ENCODE peak calls at places on chromosome 14, in five cellular contexts. G, U, F, A and Z are unnamed samples.

GRCh38 chr14:50792058-50792477 is 38.9 kb downstream of the NIN start:
- DNase-seq in G (no peak), U (no peak), F (no peak), A (no peak), Z (no peak)

GRCh38 chr14:42269234-42269633 is 662.6 kb downstream of the LRFN5 start:
- DNase-seq in G (no peak), U (no peak), F (no peak), A (no peak), Z (no peak)

GRCh38 chr14:89540830-89541470 is 123.9 kb upstream of the FOXN3 start:
- DNase-seq in G (no peak), U (no peak), F (no peak), A (no peak), Z (no peak)

GRCh38 chr14:68741839-68742470 is 50.9 kb downstream of the ZFP36L1 start:
- DNase-seq in G (no peak), U (no peak), F (no peak), A (no peak), Z (no peak)

GRCh38 chr14:64465208-64465821 is at the start of gene AKAP5:
- DNase-seq in G (peak), U (peak), F (peak), A (peak), Z (peak)

GRCh38 chr14:31605702-31606101 is 44.5 kb downstream of the NUBPL start:
- DNase-seq in G (no peak), U (no peak), F (no peak), A (no peak), Z (no peak)

GRCh38 chr14:50064993-50065392 is 51.4 kb downstream of the VCPKMT start:
- DNase-seq in G (no peak), U (no peak), F (no peak), A (peak), Z (no peak)

GRCh38 chr14:50756300-50756699 is 74.7 kb downstream of the NIN start:
- DNase-seq in G (no peak), U (no peak), F (no peak), A (no peak), Z (no peak)

GRCh38 chr14:22886500-22887259 is 3.7 kb downstream of the REM2 start:
- DNase-seq in G (peak), U (peak), F (peak), A (peak), Z (peak)
- TF ChIP-seq CTCF in G (no peak), U (no peak), F (no peak), A (no peak), Z (peak)

DNA sequence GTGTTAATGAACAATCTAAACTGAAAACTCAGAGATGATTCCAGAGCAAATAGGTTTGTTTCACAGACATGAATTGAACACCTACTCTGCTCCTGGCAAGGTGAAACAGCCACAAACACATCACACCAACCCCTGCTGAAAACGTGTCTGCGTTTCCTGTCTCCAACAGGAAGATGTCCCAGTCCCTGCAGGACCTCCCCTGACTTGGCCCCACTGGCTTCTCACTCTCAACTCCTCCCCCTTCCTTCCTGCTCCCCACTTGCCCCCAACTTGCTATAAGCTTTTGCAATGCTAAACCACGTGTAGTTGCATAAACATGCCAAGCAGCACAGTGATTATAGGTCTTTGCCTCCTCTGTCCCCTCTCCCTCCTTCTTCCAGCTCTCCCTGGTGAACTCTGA is 567.6 kb downstream of the BCL11B start:
- DNase-seq in G (no peak), U (no peak), F (no peak), A (no peak), Z (no peak)
- TF ChIP-seq CTCF in G (no peak), U (no peak), F (no peak), A (no peak), Z (no peak)

DNA sequence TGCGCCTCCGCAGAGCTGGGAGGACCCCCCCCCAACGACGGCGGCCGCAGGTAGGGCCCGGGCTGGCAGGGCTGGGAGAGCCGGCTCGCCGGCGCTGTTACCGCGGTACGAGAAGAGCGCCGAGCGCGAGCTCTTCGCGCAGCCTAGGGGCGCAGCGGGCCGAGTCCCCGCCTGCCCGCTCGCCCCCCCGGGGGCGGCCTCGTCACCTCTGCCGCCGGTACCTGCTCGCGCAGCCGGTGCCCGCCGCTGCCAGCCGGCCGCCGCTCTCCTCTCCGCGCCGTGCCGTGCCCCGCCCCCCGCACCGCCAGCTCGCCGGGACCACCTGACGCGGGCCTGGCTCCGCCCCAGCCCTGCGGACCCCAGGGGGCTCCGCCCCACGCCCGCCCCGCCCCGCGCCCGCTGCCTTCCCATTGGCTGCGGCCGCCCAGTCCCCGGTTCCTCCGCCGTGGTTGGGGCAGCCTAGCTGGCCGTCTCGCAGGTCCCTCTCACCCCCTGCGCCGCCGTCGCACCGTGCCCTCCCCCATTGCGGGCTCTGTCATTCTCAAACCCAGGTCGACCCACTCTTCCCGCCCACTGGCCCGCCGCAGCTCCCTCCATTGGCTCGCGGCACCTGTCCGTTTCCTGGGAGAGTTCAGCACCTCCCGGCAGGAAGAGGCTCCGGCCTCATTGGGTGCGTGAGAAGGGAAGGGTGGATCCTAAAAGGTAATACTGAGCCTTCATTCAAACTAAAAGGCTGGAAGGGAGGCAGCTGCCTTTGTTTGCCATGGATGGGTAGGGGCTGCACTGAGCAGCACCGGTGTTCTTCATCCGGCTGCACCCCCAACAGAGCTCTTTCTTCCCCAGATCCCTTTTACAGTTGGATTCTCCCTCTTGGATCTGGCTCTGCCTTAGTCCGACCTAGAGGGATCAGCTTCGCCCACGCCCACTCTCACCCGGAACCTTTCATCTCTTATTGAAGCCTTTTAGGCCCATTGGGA is at the start of gene MAP3K9:
- DNase-seq in G (peak), U (peak), F (peak), A (peak), Z (peak)
- TF ChIP-seq CTCF in G (no peak), U (no peak), F (no peak), A (no peak), Z (no peak)

GRCh38 chr14:34365309-34365915 is 96.6 kb downstream of the SPTSSA start:
- DNase-seq in G (no peak), U (no peak), F (no peak), A (no peak), Z (no peak)
- TF ChIP-seq CTCF in G (no peak), U (peak), F (no peak), A (peak), Z (peak)

GRCh38 chr14:95980402-95980801 is 58.8 kb upstream of the C14orf132 start:
- DNase-seq in G (no peak), U (no peak), F (no peak), A (no peak), Z (no peak)
- TF ChIP-seq CTCF in G (no peak), U (no peak), F (no peak), A (no peak), Z (no peak)

GRCh38 chr14:59582161-59582560 is 5.5 kb upstream of the CCDC175 start:
- DNase-seq in G (no peak), U (no peak), F (no peak), A (no peak), Z (no peak)

DNA sequence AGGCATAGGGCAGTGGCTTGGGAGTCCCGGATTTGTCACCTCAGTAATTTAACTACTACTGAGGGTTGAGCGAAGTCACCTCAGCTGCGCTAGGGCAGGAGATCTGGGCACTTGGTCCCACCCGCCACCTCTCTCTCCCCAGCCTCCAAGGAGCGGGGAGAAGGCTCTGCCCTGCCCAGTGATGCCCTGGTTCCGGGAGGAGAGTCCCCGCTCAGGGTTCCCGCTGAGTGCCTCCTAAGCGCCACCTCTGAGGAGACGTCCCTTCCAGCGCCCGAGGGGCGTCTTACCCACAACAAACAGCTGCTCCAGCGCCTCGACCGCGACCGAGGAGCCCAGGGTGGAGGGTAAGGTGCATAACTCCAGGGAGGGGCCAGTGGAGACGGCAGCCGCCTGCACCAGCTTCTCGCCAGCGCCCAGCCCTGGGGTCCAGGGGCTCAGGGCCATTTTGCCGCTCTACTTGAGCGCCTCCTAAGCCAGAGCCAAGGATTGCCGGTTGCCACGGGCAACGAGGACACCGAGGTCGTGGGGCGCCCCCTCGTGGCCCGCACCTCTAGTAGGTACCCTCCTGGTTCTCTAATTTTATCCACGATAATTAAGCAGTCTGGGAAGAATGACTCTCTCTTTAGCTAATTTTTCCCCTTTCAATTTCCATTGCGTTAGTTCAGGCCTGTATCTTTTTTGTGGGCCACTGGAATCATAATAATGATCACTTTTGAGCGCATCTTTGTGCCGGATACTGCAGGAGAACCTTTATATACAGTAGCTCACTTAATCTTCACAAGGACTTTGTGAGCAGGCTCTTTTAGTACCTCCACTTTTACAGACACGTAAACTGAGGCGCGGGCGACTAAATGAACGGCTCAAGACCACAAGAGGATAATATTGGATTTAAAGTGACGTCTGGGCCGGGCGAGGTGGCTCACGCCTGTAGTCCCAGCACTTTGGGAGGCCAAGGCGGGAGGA is at the start of gene CCDC175:
- DNase-seq in G (peak), U (peak), F (peak), A (peak), Z (peak)
- TF ChIP-seq CTCF in G (peak), U (no peak), F (peak), A (peak), Z (peak)

GRCh38 chr14:100401031-100401692 is 78.0 kb downstream of the SLC25A47 start:
- DNase-seq in G (no peak), U (no peak), F (no peak), A (no peak), Z (no peak)
- TF ChIP-seq CTCF in G (no peak), U (no peak), F (no peak), A (no peak), Z (no peak)

GRCh38 chr14:22384167-22384549 is 204.9 kb downstream of the DAD1 start:
- DNase-seq in G (no peak), U (no peak), F (no peak), A (no peak), Z (no peak)

GRCh38 chr14:22384974-22385526 is 204.0 kb downstream of the DAD1 start:
- DNase-seq in G (no peak), U (no peak), F (no peak), A (no peak), Z (no peak)

GRCh38 chr14:22387776-22388241 is 201.2 kb downstream of the DAD1 start:
- DNase-seq in G (no peak), U (no peak), F (no peak), A (no peak), Z (no peak)

GRCh38 chr14:22388669-22389625 is 200.1 kb downstream of the DAD1 start:
- DNase-seq in G (no peak), U (no peak), F (no peak), A (no peak), Z (no peak)

GRCh38 chr14:22386924-22387775 is 201.9 kb downstream of the DAD1 start:
- DNase-seq in G (peak), U (peak), F (peak), A (peak), Z (peak)
- TF ChIP-seq CTCF in G (peak), U (peak), F (peak), A (peak), Z (peak)